ENCODE peak calls at places on chromosomes 12 and 14, in eight cellular contexts. W is H9, F is suprapubic skin, O is endothelial cell of umbilical vein, K is colonic mucosa, I is uterus, R is ovary, U is foreskin keratinocyte. H is an unnamed sample.
A peak's percentile ranks its signal among the peaks of the same experiment; 100 is the strongest.

GRCh38 chr14:103694572-103695026 is 20.7 kb downstream of the XRCC3 start:
- DNase-seq in U (no peak), R (no peak), K (no peak), O (no peak), W (no peak), F (peak; percentile 49), I (peak; percentile 13), H (no peak)

GRCh38 chr14:90109858-90110257 is 48.1 kb downstream of the KCNK13 start:
- DNase-seq in O (no peak), I (no peak), K (no peak), R (no peak), F (no peak), U (no peak), W (peak; percentile 67), H (peak; percentile 21)

GRCh38 chr12:126055521-126055920 is 990.3 kb downstream of the AACS start:
- DNase-seq in O (no peak), I (no peak), F (no peak), K (no peak), R (no peak), U (peak; percentile 57), W (no peak), H (peak; percentile 77)

GRCh38 chr12:95224202-95225170 is 6.9 kb downstream of the VEZT start:
- DNase-seq in W (no peak), F (no peak), U (peak; percentile 61), I (no peak), R (no peak), K (no peak), O (no peak), H (peak; percentile 80)

GRCh38 chr12:132618683-132619043 is at the start of gene P2RX2:
- DNase-seq in R (no peak), I (no peak), W (peak; percentile 58), O (no peak), K (no peak), U (no peak), F (no peak), H (no peak)

GRCh38 chr14:60222820-60223219 is 26.2 kb upstream of the PPM1A start:
- DNase-seq in K (no peak), U (no peak), F (no peak), W (no peak), I (no peak), R (no peak), O (no peak), H (peak; percentile 15)

GRCh38 chr12:120039711-120040110 is 50.7 kb downstream of the BICDL1 start:
- DNase-seq in F (no peak), O (no peak), W (no peak), K (no peak), R (no peak), I (no peak), U (no peak), H (no peak)

GRCh38 chr12:98221243-98221808 is 294.1 kb upstream of the TMPO start:
- DNase-seq in F (no peak), K (no peak), O (peak; percentile 6), W (no peak), R (no peak), U (no peak), I (no peak), H (no peak)

GRCh38 chr12:116265361-116266128 is 11.9 kb downstream of the MED13L start:
- DNase-seq in K (no peak), R (no peak), W (no peak), F (no peak), O (no peak), U (no peak), I (no peak), H (no peak)

GRCh38 chr14:52380294-52380693 is 66.2 kb downstream of the PTGER2 start:
- DNase-seq in I (no peak), F (no peak), R (no peak), O (no peak), U (no peak), K (no peak), W (no peak), H (peak; percentile 86)

GRCh38 chr12:131061041-131061806 is 107.5 kb downstream of the ADGRD1 start:
- DNase-seq in K (no peak), U (no peak), O (no peak), I (no peak), F (peak; percentile 50), W (peak; percentile 17), R (no peak), H (no peak)

GRCh38 chr12:21828111-21828775 is 53.7 kb upstream of the KCNJ8 start:
- DNase-seq in I (peak; percentile 36), W (no peak), U (no peak), R (no peak), F (no peak), O (no peak), K (no peak), H (no peak)

GRCh38 chr12:89208661-89209096 is 143.6 kb downstream of the DUSP6 start:
- DNase-seq in F (no peak), I (no peak), K (no peak), R (no peak), O (no peak), U (no peak), W (no peak), H (no peak)

GRCh38 chr12:89768586-89769482 is 60.2 kb upstream of the ATP2B1 start:
- DNase-seq in F (no peak), W (no peak), I (no peak), K (no peak), U (peak; percentile 97), O (no peak), R (no peak), H (peak; percentile 100)

GRCh38 chr12:68899251-68899771 is 33.7 kb downstream of the CPM start:
- DNase-seq in K (peak; percentile 74), W (no peak), U (no peak), I (no peak), R (peak; percentile 77), F (no peak), O (no peak), H (peak; percentile 60)

GRCh38 chr14:70073924-70074566 is 114.7 kb downstream of the SLC8A3 start:
- DNase-seq in W (peak; percentile 83), R (no peak), U (peak; percentile 25), O (peak; percentile 35), I (peak; percentile 13), F (no peak), K (peak; percentile 75), H (peak; percentile 69)

GRCh38 chr12:52141306-52141705 is 50.5 kb downstream of the KRT80 start:
- DNase-seq in R (no peak), K (no peak), O (no peak), U (no peak), F (no peak), I (no peak), W (peak; percentile 74), H (no peak)

GRCh38 chr12:101045486-101046474 is 164.3 kb downstream of the SLC5A8 start:
- DNase-seq in W (no peak), U (no peak), I (no peak), F (no peak), O (no peak), R (peak; percentile 63), K (no peak), H (peak; percentile 21)

GRCh38 chr14:105840266-105841021 is 314.1 kb downstream of the TMEM121 start:
- DNase-seq in I (no peak), F (peak; percentile 49), R (no peak), W (peak; percentile 13), O (no peak), K (peak; percentile 10), U (no peak), H (no peak)

GRCh38 chr12:19941096-19941495 is 427.2 kb upstream of the PDE3A start:
- DNase-seq in W (no peak), F (no peak), R (no peak), U (no peak), O (no peak), K (no peak), I (no peak), H (no peak)

GRCh38 chr14:95008445-95009217 is 148.7 kb downstream of the DICER1 start:
- DNase-seq in K (no peak), R (no peak), W (no peak), F (no peak), U (no peak), O (no peak), I (no peak), H (no peak)

GRCh38 chr12:129704232-129704830 is 199.5 kb downstream of the TMEM132D start:
- DNase-seq in F (no peak), I (no peak), R (no peak), U (no peak), K (no peak), W (peak; percentile 61), O (no peak), H (no peak)

GRCh38 chr12:37672655-37673260 is 643.8 kb upstream of the ALG10B start:
- DNase-seq in K (no peak), I (no peak), R (no peak), U (no peak), F (no peak), W (no peak), O (no peak), H (peak; percentile 10)
- TF ChIP-seq CTCF in K (no peak), I (no peak), R (no peak), U (peak; percentile 35), F (no peak), W (peak; percentile 49), O (no peak), H (peak; percentile 10)

DNA sequence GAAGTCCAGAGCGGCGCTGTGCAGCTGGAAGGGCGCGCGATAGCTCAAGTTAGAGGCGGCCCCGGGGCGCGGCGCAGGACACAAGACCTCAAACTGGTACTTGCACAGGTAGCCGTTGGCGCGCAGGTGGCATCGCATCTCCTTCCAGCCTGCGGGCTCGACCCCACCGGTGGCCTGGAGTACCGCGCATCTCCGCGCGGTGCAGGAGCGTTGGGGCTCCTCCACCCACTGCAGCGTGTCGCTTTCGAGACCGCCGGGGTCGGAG is 553 bp downstream of the CLEC14A start:
- DNase-seq in O (no peak), U (no peak), K (peak; percentile 18), W (no peak), I (no peak), R (no peak), F (peak; percentile 55), H (no peak)
- H3K27me3 ChIP-seq in O (no peaks in the 10 kb centered on the region), U (peaks cover 35% of the 10 kb centered on the region), K (peaks cover 6% of the 10 kb centered on the region), W (peaks cover 29% of the 10 kb centered on the region), I (peaks cover 5% of the 10 kb centered on the region), R (no peaks in the 10 kb centered on the region), F (peaks cover 24% of the 10 kb centered on the region), H (peaks cover 12% of the 10 kb centered on the region)

DNA sequence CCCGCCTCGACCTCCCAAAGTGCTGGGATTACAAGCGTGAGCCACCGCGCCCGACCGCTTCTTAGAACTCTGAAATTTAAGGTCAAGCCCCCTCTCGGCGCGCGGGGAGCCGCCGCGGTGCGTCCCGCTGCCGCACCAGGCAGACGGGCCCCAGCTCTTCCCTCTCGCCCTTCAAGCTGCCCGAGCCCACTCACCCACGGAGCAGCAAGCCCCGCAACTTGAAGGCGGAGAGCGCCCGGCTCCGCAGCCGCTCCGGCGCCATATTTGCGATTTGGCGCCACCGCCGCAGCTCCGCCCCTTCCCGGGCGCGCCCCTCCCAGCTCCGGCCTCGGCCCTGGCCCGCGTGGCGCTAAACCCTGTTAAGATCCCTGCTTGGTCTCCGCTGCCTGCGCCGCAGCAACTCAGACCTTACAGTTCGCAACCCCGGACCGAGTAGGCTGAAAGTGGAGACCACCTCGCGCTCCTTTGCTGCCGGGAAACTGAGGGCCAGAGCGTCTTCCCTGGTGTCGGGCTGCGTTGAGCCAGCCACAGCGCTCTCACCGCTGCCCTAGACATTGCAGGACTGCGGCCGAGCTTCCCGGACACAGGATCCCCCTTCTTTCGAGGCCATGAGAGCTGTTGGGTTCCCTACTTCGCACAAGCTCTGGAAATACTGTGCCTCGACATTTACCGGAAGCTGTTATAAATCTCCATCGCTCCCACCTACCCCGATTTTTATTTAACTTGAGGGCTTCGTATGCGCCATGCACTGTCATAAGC is at the start of gene POLE2:
- DNase-seq in F (peak; percentile 82), R (peak; percentile 75), U (peak; percentile 39), I (peak; percentile 56), K (peak; percentile 78), W (peak; percentile 82), O (peak; percentile 72), H (peak; percentile 37)
- TF ChIP-seq CTCF in F (no peak), R (no peak), U (peak; percentile 13), I (peak; percentile 18), K (no peak), W (no peak), O (no peak), H (peak; percentile 3)

GRCh38 chr12:66169221-66170170 is at the start of gene TMBIM4:
- DNase-seq in K (peak; percentile 91), R (peak; percentile 85), F (peak; percentile 93), U (peak; percentile 90), I (peak; percentile 85), W (peak; percentile 92), O (peak; percentile 92), H (peak; percentile 82)
- H3K27me3 ChIP-seq in K (no peaks in the 10 kb centered on the region), R (no peaks in the 10 kb centered on the region), F (no peaks in the 10 kb centered on the region), U (no peaks in the 10 kb centered on the region), I (no peaks in the 10 kb centered on the region), W (no peaks in the 10 kb centered on the region), O (no peaks in the 10 kb centered on the region), H (no peaks in the 10 kb centered on the region)

H was measured in bronchial epithelial cell.